ENCODE peak calls at places on chromosomes 12 and 14, in ten cellular contexts. Z, N, S, K, O, W, P, B, A and T are unnamed samples.

GRCh38 chr12:13165578-13166120 is 30.9 kb upstream of the EMP1 start:
- DNase-seq in S (no peak), N (peak), A (no peak), B (peak), W (peak), P (peak), O (no peak), Z (peak), K (peak), T (no peak)

GRCh38 chr12:96986883-96987523 is 79.9 kb downstream of the NEDD1 start:
- DNase-seq in S (no peak), B (peak), W (peak), K (no peak), A (peak), N (no peak), P (no peak), Z (peak), O (no peak), T (peak)

GRCh38 chr14:94769413-94770250 is at the start of gene GSC:
- DNase-seq in A (peak), B (peak), S (peak), K (no peak), W (no peak), Z (peak), N (no peak), O (no peak), P (no peak), T (peak)

GRCh38 chr14:51676549-51676948 is 24.8 kb downstream of the FRMD6 start:
- DNase-seq in B (no peak), P (no peak), K (no peak), Z (no peak), W (peak), A (no peak), N (no peak), O (no peak), S (no peak), T (no peak)

GRCh38 chr14:58465425-58465824 is 37.9 kb downstream of the KIAA0586 start:
- DNase-seq in A (no peak), Z (peak), B (peak), K (no peak), P (no peak), W (peak), O (no peak), N (no peak), S (no peak), T (no peak)

GRCh38 chr12:105961821-105962671 is 176.7 kb downstream of the NUAK1 start:
- DNase-seq in Z (no peak), N (no peak), K (no peak), P (no peak), W (peak), A (no peak), S (no peak), B (no peak), O (no peak), T (no peak)

GRCh38 chr14:69137456-69138188 is 15.3 kb downstream of the DCAF5 start:
- DNase-seq in W (no peak), A (no peak), K (no peak), O (peak), Z (no peak), B (no peak), P (no peak), N (no peak), S (no peak), T (peak)

GRCh38 chr14:79193689-79194477 is 1017.4 kb downstream of the DIO2 start:
- DNase-seq in W (no peak), P (no peak), S (no peak), B (peak), Z (no peak), A (no peak), N (no peak), K (no peak), O (no peak), T (no peak)

GRCh38 chr12:125983094-125983783 is 918.0 kb downstream of the AACS start:
- DNase-seq in W (peak), N (no peak), Z (no peak), B (no peak), A (peak), P (no peak), S (peak), O (no peak), K (no peak), T (peak)